ENCODE peak calls at places on chromosomes 4 and X, in four cellular contexts. I, Z, T and H are unnamed samples.

GRCh38 chr4:76733380-76733779 is 164.6 kb downstream of the SOWAHB start:
- DNase-seq in I (no peak), Z (no peak), T (no peak), H (no peak)

GRCh38 chrX:139446832-139447231 is 83.7 kb upstream of the F9 start:
- DNase-seq in I (no peak), Z (no peak), T (no peak), H (no peak)

GRCh38 chr4:151921371-151921770 is 160.6 kb upstream of the GATB start:
- DNase-seq in I (peak), Z (no peak), T (peak), H (peak)

GRCh38 chrX:117038918-117039440 is 576.2 kb upstream of the CT83 start:
- DNase-seq in I (no peak), Z (no peak), T (no peak), H (no peak)

GRCh38 chr4:54553001-54553400 is 104.8 kb upstream of the KIT start:
- DNase-seq in I (peak), Z (no peak), T (peak), H (peak)

GRCh38 chrX:85506871-85507270 is 127.4 kb upstream of the POF1B start:
- DNase-seq in I (no peak), Z (no peak), T (no peak), H (no peak)

GRCh38 chr4:123671633-123672404 is 275.2 kb downstream of the SPRY1 start:
- DNase-seq in I (no peak), Z (no peak), T (no peak), H (no peak)

GRCh38 chr4:91325495-91325894 is 978.3 kb upstream of the GRID2 start:
- DNase-seq in I (peak), Z (no peak), T (peak), H (peak)

GRCh38 chr4:176376032-176376614 is 56.4 kb downstream of the SPCS3 start:
- DNase-seq in I (peak), Z (no peak), T (peak), H (peak)

GRCh38 chr4:7430965-7431695 is 3.6 kb downstream of the PSAPL1 start:
- DNase-seq in I (no peak), Z (no peak), T (no peak), H (no peak)

GRCh38 chrX:46340696-46341095 is 204.5 kb downstream of the ZNF674 start:
- DNase-seq in I (no peak), Z (no peak), T (no peak), H (no peak)

GRCh38 chrX:67296395-67296794 is 247.4 kb upstream of the AR start:
- DNase-seq in I (no peak), Z (no peak), T (no peak), H (no peak)

GRCh38 chrX:69093960-69094935 is 71.0 kb downstream of the PJA1 start:
- DNase-seq in I (peak), Z (no peak), T (peak), H (peak)

GRCh38 chr4:166662266-166662843 is 571.9 kb downstream of the SPOCK3 start:
- DNase-seq in I (no peak), Z (no peak), T (no peak), H (no peak)

GRCh38 chrX:153366878-153367538 is 33.1 kb downstream of the ZNF275 start:
- DNase-seq in I (no peak), Z (no peak), T (no peak), H (no peak)

GRCh38 chr4:120139392-120139791 is 72.7 kb upstream of the MAD2L1 start:
- DNase-seq in I (no peak), Z (no peak), T (peak), H (no peak)

GRCh38 chr4:5704276-5704675 is 4.1 kb downstream of the EVC2 start:
- DNase-seq in I (no peak), Z (no peak), T (no peak), H (no peak)

GRCh38 chr4:68693325-68694075 is 23.0 kb upstream of the UGT2B15 start:
- DNase-seq in I (no peak), Z (no peak), T (no peak), H (no peak)

GRCh38 chr4:16157609-16158503 is 68.4 kb downstream of the TAPT1 start:
- DNase-seq in I (no peak), Z (no peak), T (no peak), H (no peak)

GRCh38 chrX:31314921-31315320 is 243.1 kb upstream of the FTHL17 start:
- DNase-seq in I (peak), Z (no peak), T (no peak), H (peak)

GRCh38 chr4:5204781-5205180 is 153.5 kb downstream of the STK32B start:
- DNase-seq in I (no peak), Z (no peak), T (no peak), H (no peak)

GRCh38 chr4:41631538-41631937 is 93.6 kb downstream of the LIMCH1 start:
- DNase-seq in I (peak), Z (no peak), T (no peak), H (peak)

GRCh38 chrX:142505839-142506238 is 300.7 kb upstream of the MAGEC2 start:
- DNase-seq in I (no peak), Z (no peak), T (no peak), H (no peak)

GRCh38 chr4:94603170-94603747 is 151.5 kb downstream of the PDLIM5 start:
- DNase-seq in I (peak), Z (no peak), T (peak), H (peak)

GRCh38 chrX:138711399-138712347 is at the start of gene FGF13:
- DNase-seq in I (no peak), Z (no peak), T (no peak), H (no peak)

GRCh38 chr4:20615492-20616136 is 84.6 kb upstream of the PACRGL start:
- DNase-seq in I (peak), Z (no peak), T (peak), H (peak)

GRCh38 chrX:68912113-68912980 is 83.5 kb downstream of the EFNB1 start:
- DNase-seq in I (no peak), Z (no peak), T (no peak), H (no peak)

GRCh38 chrX:154043003-154043402 is 23.3 kb upstream of the IRAK1 start:
- DNase-seq in I (peak), Z (no peak), T (peak), H (peak)

GRCh38 chr4:126361287-126361686 is 1046.5 kb downstream of the FAT4 start:
- DNase-seq in I (no peak), Z (no peak), T (no peak), H (no peak)